ENCODE peak calls at places on chromosomes 1 and 21, in seven cellular contexts. One of them, this sample, is unnamed.

GRCh38 chr1:40782371-40782956 is 1.1 kb upstream of the KCNQ4 start:
- DNase-seq in EL: peak
- DNase-seq in mucosa of gallbladder: peak
- DNase-seq in islet precursor cell: peak
- DNase-seq in stimulated activated CD8-positive, alpha-beta memory T cell treated with anti-CD3 and anti-CD28 coated beads, Interleukin-4, amount 100 ng/mL, for 24 hours: no peak
- DNase-seq in fibroblast of the conjunctiva: no peak
- DNase-seq in activated CD8-positive, alpha-beta memory T cell treated with anti-CD3 and anti-CD28 coated beads, Interleukin-2, amount 50 U/mL, for 48 hours: no peak
- DNase-seq in this sample: peak

GRCh38 chr21:21230672-21231071 is 232.5 kb downstream of the NCAM2 start:
- DNase-seq in fibroblast of the conjunctiva: no peak
- DNase-seq in islet precursor cell: no peak
- DNase-seq in activated CD8-positive, alpha-beta memory T cell treated with anti-CD3 and anti-CD28 coated beads, Interleukin-2, amount 50 U/mL, for 48 hours: no peak
- DNase-seq in stimulated activated CD8-positive, alpha-beta memory T cell treated with anti-CD3 and anti-CD28 coated beads, Interleukin-4, amount 100 ng/mL, for 24 hours: no peak
- DNase-seq in mucosa of gallbladder: no peak
- DNase-seq in EL: peak
- DNase-seq in this sample: no peak

GRCh38 chr1:161307230-161307768 is 2.5 kb downstream of the MPZ start:
- DNase-seq in stimulated activated CD8-positive, alpha-beta memory T cell treated with anti-CD3 and anti-CD28 coated beads, Interleukin-4, amount 100 ng/mL, for 24 hours: no peak
- DNase-seq in islet precursor cell: peak
- DNase-seq in mucosa of gallbladder: no peak
- DNase-seq in fibroblast of the conjunctiva: peak
- DNase-seq in EL: peak
- DNase-seq in activated CD8-positive, alpha-beta memory T cell treated with anti-CD3 and anti-CD28 coated beads, Interleukin-2, amount 50 U/mL, for 48 hours: no peak
- DNase-seq in this sample: no peak

GRCh38 chr1:244435562-244436205 is 16.0 kb downstream of the ADSS2 start:
- DNase-seq in activated CD8-positive, alpha-beta memory T cell treated with anti-CD3 and anti-CD28 coated beads, Interleukin-2, amount 50 U/mL, for 48 hours: no peak
- DNase-seq in islet precursor cell: no peak
- DNase-seq in mucosa of gallbladder: no peak
- DNase-seq in fibroblast of the conjunctiva: no peak
- DNase-seq in EL: peak
- DNase-seq in stimulated activated CD8-positive, alpha-beta memory T cell treated with anti-CD3 and anti-CD28 coated beads, Interleukin-4, amount 100 ng/mL, for 24 hours: no peak
- DNase-seq in this sample: no peak

GRCh38 chr1:8860738-8861516 is 17.6 kb downstream of the ENO1 start:
- DNase-seq in fibroblast of the conjunctiva: no peak
- DNase-seq in EL: no peak
- DNase-seq in stimulated activated CD8-positive, alpha-beta memory T cell treated with anti-CD3 and anti-CD28 coated beads, Interleukin-4, amount 100 ng/mL, for 24 hours: no peak
- DNase-seq in mucosa of gallbladder: no peak
- DNase-seq in islet precursor cell: no peak
- DNase-seq in activated CD8-positive, alpha-beta memory T cell treated with anti-CD3 and anti-CD28 coated beads, Interleukin-2, amount 50 U/mL, for 48 hours: no peak
- DNase-seq in this sample: no peak

GRCh38 chr1:84117868-84118267 is 26.2 kb upstream of the PRKACB start:
- DNase-seq in activated CD8-positive, alpha-beta memory T cell treated with anti-CD3 and anti-CD28 coated beads, Interleukin-2, amount 50 U/mL, for 48 hours: no peak
- DNase-seq in mucosa of gallbladder: no peak
- DNase-seq in EL: peak
- DNase-seq in stimulated activated CD8-positive, alpha-beta memory T cell treated with anti-CD3 and anti-CD28 coated beads, Interleukin-4, amount 100 ng/mL, for 24 hours: no peak
- DNase-seq in fibroblast of the conjunctiva: peak
- DNase-seq in islet precursor cell: no peak
- DNase-seq in this sample: no peak

GRCh38 chr1:78091886-78092285 is 46.1 kb downstream of the GIPC2 start:
- DNase-seq in islet precursor cell: no peak
- DNase-seq in activated CD8-positive, alpha-beta memory T cell treated with anti-CD3 and anti-CD28 coated beads, Interleukin-2, amount 50 U/mL, for 48 hours: no peak
- DNase-seq in stimulated activated CD8-positive, alpha-beta memory T cell treated with anti-CD3 and anti-CD28 coated beads, Interleukin-4, amount 100 ng/mL, for 24 hours: no peak
- DNase-seq in mucosa of gallbladder: no peak
- DNase-seq in fibroblast of the conjunctiva: no peak
- DNase-seq in EL: no peak
- DNase-seq in this sample: no peak

GRCh38 chr1:201014816-201015200 is 8.7 kb downstream of the KIF21B start:
- DNase-seq in activated CD8-positive, alpha-beta memory T cell treated with anti-CD3 and anti-CD28 coated beads, Interleukin-2, amount 50 U/mL, for 48 hours: no peak
- DNase-seq in EL: no peak
- DNase-seq in stimulated activated CD8-positive, alpha-beta memory T cell treated with anti-CD3 and anti-CD28 coated beads, Interleukin-4, amount 100 ng/mL, for 24 hours: no peak
- DNase-seq in mucosa of gallbladder: no peak
- DNase-seq in islet precursor cell: no peak
- DNase-seq in fibroblast of the conjunctiva: no peak
- DNase-seq in this sample: no peak

GRCh38 chr21:44583800-44584147 is 3.4 kb upstream of the KRTAP10-5 start:
- DNase-seq in fibroblast of the conjunctiva: no peak
- DNase-seq in mucosa of gallbladder: no peak
- DNase-seq in stimulated activated CD8-positive, alpha-beta memory T cell treated with anti-CD3 and anti-CD28 coated beads, Interleukin-4, amount 100 ng/mL, for 24 hours: no peak
- DNase-seq in activated CD8-positive, alpha-beta memory T cell treated with anti-CD3 and anti-CD28 coated beads, Interleukin-2, amount 50 U/mL, for 48 hours: no peak
- DNase-seq in islet precursor cell: no peak
- DNase-seq in EL: no peak
- DNase-seq in this sample: no peak

GRCh38 chr21:33380483-33380998 is 22.7 kb upstream of the IFNGR2 start:
- DNase-seq in fibroblast of the conjunctiva: peak
- DNase-seq in islet precursor cell: peak
- DNase-seq in stimulated activated CD8-positive, alpha-beta memory T cell treated with anti-CD3 and anti-CD28 coated beads, Interleukin-4, amount 100 ng/mL, for 24 hours: peak
- DNase-seq in mucosa of gallbladder: peak
- DNase-seq in activated CD8-positive, alpha-beta memory T cell treated with anti-CD3 and anti-CD28 coated beads, Interleukin-2, amount 50 U/mL, for 48 hours: peak
- DNase-seq in EL: peak
- DNase-seq in this sample: peak

GRCh38 chr1:104132386-104132973 is 382.8 kb downstream of the AMY1C start:
- DNase-seq in mucosa of gallbladder: no peak
- DNase-seq in activated CD8-positive, alpha-beta memory T cell treated with anti-CD3 and anti-CD28 coated beads, Interleukin-2, amount 50 U/mL, for 48 hours: no peak
- DNase-seq in islet precursor cell: peak
- DNase-seq in fibroblast of the conjunctiva: no peak
- DNase-seq in EL: no peak
- DNase-seq in stimulated activated CD8-positive, alpha-beta memory T cell treated with anti-CD3 and anti-CD28 coated beads, Interleukin-4, amount 100 ng/mL, for 24 hours: no peak
- DNase-seq in this sample: peak

GRCh38 chr1:180994262-180994661 is 28.4 kb downstream of the STX6 start:
- DNase-seq in EL: no peak
- DNase-seq in stimulated activated CD8-positive, alpha-beta memory T cell treated with anti-CD3 and anti-CD28 coated beads, Interleukin-4, amount 100 ng/mL, for 24 hours: no peak
- DNase-seq in fibroblast of the conjunctiva: no peak
- DNase-seq in activated CD8-positive, alpha-beta memory T cell treated with anti-CD3 and anti-CD28 coated beads, Interleukin-2, amount 50 U/mL, for 48 hours: no peak
- DNase-seq in islet precursor cell: peak
- DNase-seq in mucosa of gallbladder: no peak
- DNase-seq in this sample: no peak

GRCh38 chr1:62800825-62801306 is 16.9 kb downstream of the ATG4C start:
- DNase-seq in EL: peak
- DNase-seq in stimulated activated CD8-positive, alpha-beta memory T cell treated with anti-CD3 and anti-CD28 coated beads, Interleukin-4, amount 100 ng/mL, for 24 hours: no peak
- DNase-seq in activated CD8-positive, alpha-beta memory T cell treated with anti-CD3 and anti-CD28 coated beads, Interleukin-2, amount 50 U/mL, for 48 hours: no peak
- DNase-seq in mucosa of gallbladder: no peak
- DNase-seq in fibroblast of the conjunctiva: no peak
- DNase-seq in islet precursor cell: no peak
- DNase-seq in this sample: no peak

GRCh38 chr1:81471255-81471654 is 329.5 kb upstream of the ADGRL2 start:
- DNase-seq in fibroblast of the conjunctiva: no peak
- DNase-seq in activated CD8-positive, alpha-beta memory T cell treated with anti-CD3 and anti-CD28 coated beads, Interleukin-2, amount 50 U/mL, for 48 hours: no peak
- DNase-seq in islet precursor cell: no peak
- DNase-seq in mucosa of gallbladder: no peak
- DNase-seq in stimulated activated CD8-positive, alpha-beta memory T cell treated with anti-CD3 and anti-CD28 coated beads, Interleukin-4, amount 100 ng/mL, for 24 hours: no peak
- DNase-seq in EL: no peak
- DNase-seq in this sample: no peak

GRCh38 chr1:155174334-155175280 is 958 bp downstream of the TRIM46 start:
- DNase-seq in EL: peak
- DNase-seq in islet precursor cell: peak
- DNase-seq in stimulated activated CD8-positive, alpha-beta memory T cell treated with anti-CD3 and anti-CD28 coated beads, Interleukin-4, amount 100 ng/mL, for 24 hours: no peak
- DNase-seq in mucosa of gallbladder: no peak
- DNase-seq in fibroblast of the conjunctiva: no peak
- DNase-seq in activated CD8-positive, alpha-beta memory T cell treated with anti-CD3 and anti-CD28 coated beads, Interleukin-2, amount 50 U/mL, for 48 hours: peak
- DNase-seq in this sample: peak

GRCh38 chr1:24964811-24965570 is 34.9 kb upstream of the RUNX3 start:
- DNase-seq in stimulated activated CD8-positive, alpha-beta memory T cell treated with anti-CD3 and anti-CD28 coated beads, Interleukin-4, amount 100 ng/mL, for 24 hours: peak
- DNase-seq in mucosa of gallbladder: peak
- DNase-seq in activated CD8-positive, alpha-beta memory T cell treated with anti-CD3 and anti-CD28 coated beads, Interleukin-2, amount 50 U/mL, for 48 hours: peak
- DNase-seq in EL: peak
- DNase-seq in islet precursor cell: peak
- DNase-seq in fibroblast of the conjunctiva: no peak
- DNase-seq in this sample: no peak

GRCh38 chr1:56915960-56916359 is 49.9 kb downstream of the C8B start:
- DNase-seq in activated CD8-positive, alpha-beta memory T cell treated with anti-CD3 and anti-CD28 coated beads, Interleukin-2, amount 50 U/mL, for 48 hours: no peak
- DNase-seq in stimulated activated CD8-positive, alpha-beta memory T cell treated with anti-CD3 and anti-CD28 coated beads, Interleukin-4, amount 100 ng/mL, for 24 hours: no peak
- DNase-seq in EL: no peak
- DNase-seq in fibroblast of the conjunctiva: no peak
- DNase-seq in islet precursor cell: peak
- DNase-seq in mucosa of gallbladder: peak
- DNase-seq in this sample: no peak

GRCh38 chr21:14545906-14546480 is at the start of gene SAMSN1:
- DNase-seq in activated CD8-positive, alpha-beta memory T cell treated with anti-CD3 and anti-CD28 coated beads, Interleukin-2, amount 50 U/mL, for 48 hours: no peak
- DNase-seq in islet precursor cell: no peak
- DNase-seq in stimulated activated CD8-positive, alpha-beta memory T cell treated with anti-CD3 and anti-CD28 coated beads, Interleukin-4, amount 100 ng/mL, for 24 hours: peak
- DNase-seq in fibroblast of the conjunctiva: no peak
- DNase-seq in EL: no peak
- DNase-seq in mucosa of gallbladder: peak
- DNase-seq in this sample: no peak

GRCh38 chr1:70364439-70364838 is 9.9 kb upstream of the ANKRD13C start:
- DNase-seq in islet precursor cell: no peak
- DNase-seq in stimulated activated CD8-positive, alpha-beta memory T cell treated with anti-CD3 and anti-CD28 coated beads, Interleukin-4, amount 100 ng/mL, for 24 hours: no peak
- DNase-seq in EL: no peak
- DNase-seq in fibroblast of the conjunctiva: no peak
- DNase-seq in activated CD8-positive, alpha-beta memory T cell treated with anti-CD3 and anti-CD28 coated beads, Interleukin-2, amount 50 U/mL, for 48 hours: no peak
- DNase-seq in mucosa of gallbladder: no peak
- DNase-seq in this sample: no peak

GRCh38 chr1:115041654-115042053 is 12.0 kb downstream of the TSHB start:
- DNase-seq in islet precursor cell: no peak
- DNase-seq in fibroblast of the conjunctiva: no peak
- DNase-seq in stimulated activated CD8-positive, alpha-beta memory T cell treated with anti-CD3 and anti-CD28 coated beads, Interleukin-4, amount 100 ng/mL, for 24 hours: no peak
- DNase-seq in mucosa of gallbladder: no peak
- DNase-seq in EL: peak
- DNase-seq in activated CD8-positive, alpha-beta memory T cell treated with anti-CD3 and anti-CD28 coated beads, Interleukin-2, amount 50 U/mL, for 48 hours: no peak
- DNase-seq in this sample: peak

GRCh38 chr1:240739139-240739538 is 127.2 kb upstream of the GREM2 start:
- DNase-seq in fibroblast of the conjunctiva: no peak
- DNase-seq in mucosa of gallbladder: no peak
- DNase-seq in islet precursor cell: no peak
- DNase-seq in EL: peak
- DNase-seq in activated CD8-positive, alpha-beta memory T cell treated with anti-CD3 and anti-CD28 coated beads, Interleukin-2, amount 50 U/mL, for 48 hours: no peak
- DNase-seq in stimulated activated CD8-positive, alpha-beta memory T cell treated with anti-CD3 and anti-CD28 coated beads, Interleukin-4, amount 100 ng/mL, for 24 hours: no peak
- DNase-seq in this sample: no peak

This sample was measured in ELF-1.